ENCODE peak calls at places on chromosomes 7 and 10, in six cellular contexts. One of them, this sample, is unnamed.

GRCh38 chr7:134629445-134629844 is 17.2 kb upstream of the BPGM start:
- DNase-seq in stimulated activated CD4-positive, alpha-beta T cell treated with anti-CD3 and anti-CD28 coated beads, Interleukin-2, amount 100 ng/mL, for 48 hours: no peak
- DNase-seq in lower leg skin: no peak
- DNase-seq in neural crest cell: no peak
- DNase-seq in activated effector memory CD4-positive, alpha-beta T cell treated with anti-CD3 and anti-CD28 coated beads, Interleukin-2, amount 50 U/mL, for 16 hours: no peak
- DNase-seq in effector memory CD8-positive, alpha-beta T cell: no peak
- DNase-seq in this sample: no peak

GRCh38 chr7:48887500-48887899 is 36.8 kb upstream of the CDC14C start:
- DNase-seq in stimulated activated CD4-positive, alpha-beta T cell treated with anti-CD3 and anti-CD28 coated beads, Interleukin-2, amount 100 ng/mL, for 48 hours: no peak
- DNase-seq in lower leg skin: peak
- DNase-seq in neural crest cell: no peak
- DNase-seq in activated effector memory CD4-positive, alpha-beta T cell treated with anti-CD3 and anti-CD28 coated beads, Interleukin-2, amount 50 U/mL, for 16 hours: no peak
- DNase-seq in effector memory CD8-positive, alpha-beta T cell: no peak
- DNase-seq in this sample: no peak

GRCh38 chr10:95748349-95748748 is 7.6 kb upstream of the ENTPD1 start:
- DNase-seq in stimulated activated CD4-positive, alpha-beta T cell treated with anti-CD3 and anti-CD28 coated beads, Interleukin-2, amount 100 ng/mL, for 48 hours: no peak
- DNase-seq in lower leg skin: no peak
- DNase-seq in neural crest cell: no peak
- DNase-seq in activated effector memory CD4-positive, alpha-beta T cell treated with anti-CD3 and anti-CD28 coated beads, Interleukin-2, amount 50 U/mL, for 16 hours: no peak
- DNase-seq in effector memory CD8-positive, alpha-beta T cell: no peak
- DNase-seq in this sample: no peak

GRCh38 chr7:2116086-2116810 is 116.5 kb downstream of the MAD1L1 start:
- DNase-seq in stimulated activated CD4-positive, alpha-beta T cell treated with anti-CD3 and anti-CD28 coated beads, Interleukin-2, amount 100 ng/mL, for 48 hours: no peak
- DNase-seq in lower leg skin: no peak
- DNase-seq in neural crest cell: no peak
- DNase-seq in activated effector memory CD4-positive, alpha-beta T cell treated with anti-CD3 and anti-CD28 coated beads, Interleukin-2, amount 50 U/mL, for 16 hours: no peak
- DNase-seq in effector memory CD8-positive, alpha-beta T cell: no peak
- DNase-seq in this sample: no peak

GRCh38 chr7:31120800-31121513 is 68.8 kb downstream of the ADCYAP1R1 start:
- DNase-seq in stimulated activated CD4-positive, alpha-beta T cell treated with anti-CD3 and anti-CD28 coated beads, Interleukin-2, amount 100 ng/mL, for 48 hours: no peak
- DNase-seq in lower leg skin: no peak
- DNase-seq in neural crest cell: no peak
- DNase-seq in activated effector memory CD4-positive, alpha-beta T cell treated with anti-CD3 and anti-CD28 coated beads, Interleukin-2, amount 50 U/mL, for 16 hours: no peak
- DNase-seq in effector memory CD8-positive, alpha-beta T cell: no peak
- DNase-seq in this sample: no peak

GRCh38 chr7:151114151-151115090 is 28.1 kb downstream of the AGAP3 start:
- DNase-seq in stimulated activated CD4-positive, alpha-beta T cell treated with anti-CD3 and anti-CD28 coated beads, Interleukin-2, amount 100 ng/mL, for 48 hours: no peak
- DNase-seq in lower leg skin: no peak
- DNase-seq in neural crest cell: no peak
- DNase-seq in activated effector memory CD4-positive, alpha-beta T cell treated with anti-CD3 and anti-CD28 coated beads, Interleukin-2, amount 50 U/mL, for 16 hours: no peak
- DNase-seq in effector memory CD8-positive, alpha-beta T cell: no peak
- DNase-seq in this sample: no peak

GRCh38 chr7:83599131-83599530 is 49.8 kb downstream of the SEMA3E start:
- DNase-seq in stimulated activated CD4-positive, alpha-beta T cell treated with anti-CD3 and anti-CD28 coated beads, Interleukin-2, amount 100 ng/mL, for 48 hours: no peak
- DNase-seq in lower leg skin: no peak
- DNase-seq in neural crest cell: no peak
- DNase-seq in activated effector memory CD4-positive, alpha-beta T cell treated with anti-CD3 and anti-CD28 coated beads, Interleukin-2, amount 50 U/mL, for 16 hours: no peak
- DNase-seq in effector memory CD8-positive, alpha-beta T cell: no peak
- DNase-seq in this sample: no peak

GRCh38 chr10:92822964-92823363 is 25.4 kb upstream of the EXOC6 start:
- DNase-seq in stimulated activated CD4-positive, alpha-beta T cell treated with anti-CD3 and anti-CD28 coated beads, Interleukin-2, amount 100 ng/mL, for 48 hours: no peak
- DNase-seq in lower leg skin: no peak
- DNase-seq in neural crest cell: no peak
- DNase-seq in activated effector memory CD4-positive, alpha-beta T cell treated with anti-CD3 and anti-CD28 coated beads, Interleukin-2, amount 50 U/mL, for 16 hours: no peak
- DNase-seq in effector memory CD8-positive, alpha-beta T cell: no peak
- DNase-seq in this sample: no peak

GRCh38 chr7:27635728-27636127 is 27.0 kb downstream of the HIBADH start:
- DNase-seq in stimulated activated CD4-positive, alpha-beta T cell treated with anti-CD3 and anti-CD28 coated beads, Interleukin-2, amount 100 ng/mL, for 48 hours: no peak
- DNase-seq in lower leg skin: no peak
- DNase-seq in neural crest cell: no peak
- DNase-seq in activated effector memory CD4-positive, alpha-beta T cell treated with anti-CD3 and anti-CD28 coated beads, Interleukin-2, amount 50 U/mL, for 16 hours: no peak
- DNase-seq in effector memory CD8-positive, alpha-beta T cell: no peak
- DNase-seq in this sample: no peak

GRCh38 chr10:66148312-66148711 is 777.5 kb upstream of the LRRTM3 start:
- DNase-seq in stimulated activated CD4-positive, alpha-beta T cell treated with anti-CD3 and anti-CD28 coated beads, Interleukin-2, amount 100 ng/mL, for 48 hours: no peak
- DNase-seq in lower leg skin: no peak
- DNase-seq in neural crest cell: no peak
- DNase-seq in activated effector memory CD4-positive, alpha-beta T cell treated with anti-CD3 and anti-CD28 coated beads, Interleukin-2, amount 50 U/mL, for 16 hours: no peak
- DNase-seq in effector memory CD8-positive, alpha-beta T cell: no peak
- DNase-seq in this sample: no peak

GRCh38 chr7:95545007-95545615 is 51.2 kb downstream of the PDK4 start:
- DNase-seq in stimulated activated CD4-positive, alpha-beta T cell treated with anti-CD3 and anti-CD28 coated beads, Interleukin-2, amount 100 ng/mL, for 48 hours: no peak
- DNase-seq in lower leg skin: peak
- DNase-seq in neural crest cell: no peak
- DNase-seq in activated effector memory CD4-positive, alpha-beta T cell treated with anti-CD3 and anti-CD28 coated beads, Interleukin-2, amount 50 U/mL, for 16 hours: no peak
- DNase-seq in effector memory CD8-positive, alpha-beta T cell: no peak
- DNase-seq in this sample: no peak

GRCh38 chr7:151818674-151819519 is 58.0 kb downstream of the PRKAG2 start:
- DNase-seq in stimulated activated CD4-positive, alpha-beta T cell treated with anti-CD3 and anti-CD28 coated beads, Interleukin-2, amount 100 ng/mL, for 48 hours: no peak
- DNase-seq in lower leg skin: no peak
- DNase-seq in neural crest cell: no peak
- DNase-seq in activated effector memory CD4-positive, alpha-beta T cell treated with anti-CD3 and anti-CD28 coated beads, Interleukin-2, amount 50 U/mL, for 16 hours: no peak
- DNase-seq in effector memory CD8-positive, alpha-beta T cell: no peak
- DNase-seq in this sample: no peak

GRCh38 chr10:76509501-76509900 is 1078.1 kb downstream of the LRMDA start:
- DNase-seq in stimulated activated CD4-positive, alpha-beta T cell treated with anti-CD3 and anti-CD28 coated beads, Interleukin-2, amount 100 ng/mL, for 48 hours: no peak
- DNase-seq in lower leg skin: no peak
- DNase-seq in neural crest cell: no peak
- DNase-seq in activated effector memory CD4-positive, alpha-beta T cell treated with anti-CD3 and anti-CD28 coated beads, Interleukin-2, amount 50 U/mL, for 16 hours: no peak
- DNase-seq in effector memory CD8-positive, alpha-beta T cell: no peak
- DNase-seq in this sample: no peak

GRCh38 chr7:12089951-12090756 is 120.9 kb upstream of the TMEM106B start:
- DNase-seq in stimulated activated CD4-positive, alpha-beta T cell treated with anti-CD3 and anti-CD28 coated beads, Interleukin-2, amount 100 ng/mL, for 48 hours: no peak
- DNase-seq in lower leg skin: no peak
- DNase-seq in neural crest cell: no peak
- DNase-seq in activated effector memory CD4-positive, alpha-beta T cell treated with anti-CD3 and anti-CD28 coated beads, Interleukin-2, amount 50 U/mL, for 16 hours: no peak
- DNase-seq in effector memory CD8-positive, alpha-beta T cell: no peak
- DNase-seq in this sample: no peak

GRCh38 chr10:98170249-98171117 is 36.0 kb downstream of the R3HCC1L start:
- DNase-seq in stimulated activated CD4-positive, alpha-beta T cell treated with anti-CD3 and anti-CD28 coated beads, Interleukin-2, amount 100 ng/mL, for 48 hours: peak
- DNase-seq in lower leg skin: peak
- DNase-seq in neural crest cell: peak
- DNase-seq in activated effector memory CD4-positive, alpha-beta T cell treated with anti-CD3 and anti-CD28 coated beads, Interleukin-2, amount 50 U/mL, for 16 hours: no peak
- DNase-seq in effector memory CD8-positive, alpha-beta T cell: peak
- DNase-seq in this sample: peak

GRCh38 chr7:112692333-112692732 is 97.9 kb downstream of the TMEM168 start:
- DNase-seq in stimulated activated CD4-positive, alpha-beta T cell treated with anti-CD3 and anti-CD28 coated beads, Interleukin-2, amount 100 ng/mL, for 48 hours: no peak
- DNase-seq in lower leg skin: no peak
- DNase-seq in neural crest cell: no peak
- DNase-seq in activated effector memory CD4-positive, alpha-beta T cell treated with anti-CD3 and anti-CD28 coated beads, Interleukin-2, amount 50 U/mL, for 16 hours: no peak
- DNase-seq in effector memory CD8-positive, alpha-beta T cell: no peak
- DNase-seq in this sample: no peak

GRCh38 chr7:35253680-35254495 is at the start of gene TBX20:
- DNase-seq in stimulated activated CD4-positive, alpha-beta T cell treated with anti-CD3 and anti-CD28 coated beads, Interleukin-2, amount 100 ng/mL, for 48 hours: no peak
- DNase-seq in lower leg skin: no peak
- DNase-seq in neural crest cell: peak
- DNase-seq in activated effector memory CD4-positive, alpha-beta T cell treated with anti-CD3 and anti-CD28 coated beads, Interleukin-2, amount 50 U/mL, for 16 hours: peak
- DNase-seq in effector memory CD8-positive, alpha-beta T cell: no peak
- DNase-seq in this sample: no peak

GRCh38 chr10:86068532-86069337 is 297.9 kb downstream of the GRID1 start:
- DNase-seq in stimulated activated CD4-positive, alpha-beta T cell treated with anti-CD3 and anti-CD28 coated beads, Interleukin-2, amount 100 ng/mL, for 48 hours: no peak
- DNase-seq in lower leg skin: no peak
- DNase-seq in neural crest cell: no peak
- DNase-seq in activated effector memory CD4-positive, alpha-beta T cell treated with anti-CD3 and anti-CD28 coated beads, Interleukin-2, amount 50 U/mL, for 16 hours: peak
- DNase-seq in effector memory CD8-positive, alpha-beta T cell: no peak
- DNase-seq in this sample: no peak

GRCh38 chr7:8418627-8419245 is 14.7 kb upstream of the NXPH1 start:
- DNase-seq in stimulated activated CD4-positive, alpha-beta T cell treated with anti-CD3 and anti-CD28 coated beads, Interleukin-2, amount 100 ng/mL, for 48 hours: peak
- DNase-seq in lower leg skin: peak
- DNase-seq in neural crest cell: peak
- DNase-seq in activated effector memory CD4-positive, alpha-beta T cell treated with anti-CD3 and anti-CD28 coated beads, Interleukin-2, amount 50 U/mL, for 16 hours: peak
- DNase-seq in effector memory CD8-positive, alpha-beta T cell: peak
- DNase-seq in this sample: no peak

GRCh38 chr10:118624747-118625146 is 29.3 kb upstream of the PRLHR start:
- DNase-seq in stimulated activated CD4-positive, alpha-beta T cell treated with anti-CD3 and anti-CD28 coated beads, Interleukin-2, amount 100 ng/mL, for 48 hours: no peak
- DNase-seq in lower leg skin: no peak
- DNase-seq in neural crest cell: no peak
- DNase-seq in activated effector memory CD4-positive, alpha-beta T cell treated with anti-CD3 and anti-CD28 coated beads, Interleukin-2, amount 50 U/mL, for 16 hours: no peak
- DNase-seq in effector memory CD8-positive, alpha-beta T cell: no peak
- DNase-seq in this sample: no peak

GRCh38 chr7:1144269-1144771 is 15.7 kb downstream of the ZFAND2A start:
- DNase-seq in stimulated activated CD4-positive, alpha-beta T cell treated with anti-CD3 and anti-CD28 coated beads, Interleukin-2, amount 100 ng/mL, for 48 hours: no peak
- DNase-seq in lower leg skin: no peak
- DNase-seq in neural crest cell: no peak
- DNase-seq in activated effector memory CD4-positive, alpha-beta T cell treated with anti-CD3 and anti-CD28 coated beads, Interleukin-2, amount 50 U/mL, for 16 hours: no peak
- DNase-seq in effector memory CD8-positive, alpha-beta T cell: no peak
- DNase-seq in this sample: peak

GRCh38 chr7:102883098-102883860 is 29.5 kb upstream of the LRRC17 start:
- DNase-seq in stimulated activated CD4-positive, alpha-beta T cell treated with anti-CD3 and anti-CD28 coated beads, Interleukin-2, amount 100 ng/mL, for 48 hours: no peak
- DNase-seq in lower leg skin: no peak
- DNase-seq in neural crest cell: no peak
- DNase-seq in activated effector memory CD4-positive, alpha-beta T cell treated with anti-CD3 and anti-CD28 coated beads, Interleukin-2, amount 50 U/mL, for 16 hours: no peak
- DNase-seq in effector memory CD8-positive, alpha-beta T cell: no peak
- DNase-seq in this sample: no peak

GRCh38 chr7:42692609-42693008 is 219.3 kb downstream of the C7orf25 start:
- DNase-seq in stimulated activated CD4-positive, alpha-beta T cell treated with anti-CD3 and anti-CD28 coated beads, Interleukin-2, amount 100 ng/mL, for 48 hours: no peak
- DNase-seq in lower leg skin: no peak
- DNase-seq in neural crest cell: no peak
- DNase-seq in activated effector memory CD4-positive, alpha-beta T cell treated with anti-CD3 and anti-CD28 coated beads, Interleukin-2, amount 50 U/mL, for 16 hours: no peak
- DNase-seq in effector memory CD8-positive, alpha-beta T cell: no peak
- DNase-seq in this sample: no peak

GRCh38 chr10:79488303-79488702 is 24.0 kb upstream of the EIF5AL1 start:
- DNase-seq in stimulated activated CD4-positive, alpha-beta T cell treated with anti-CD3 and anti-CD28 coated beads, Interleukin-2, amount 100 ng/mL, for 48 hours: no peak
- DNase-seq in lower leg skin: peak
- DNase-seq in neural crest cell: no peak
- DNase-seq in activated effector memory CD4-positive, alpha-beta T cell treated with anti-CD3 and anti-CD28 coated beads, Interleukin-2, amount 50 U/mL, for 16 hours: no peak
- DNase-seq in effector memory CD8-positive, alpha-beta T cell: no peak
- DNase-seq in this sample: no peak

GRCh38 chr7:36165059-36165458 is 12.0 kb downstream of the EEPD1 start:
- DNase-seq in stimulated activated CD4-positive, alpha-beta T cell treated with anti-CD3 and anti-CD28 coated beads, Interleukin-2, amount 100 ng/mL, for 48 hours: no peak
- DNase-seq in lower leg skin: no peak
- DNase-seq in neural crest cell: no peak
- DNase-seq in activated effector memory CD4-positive, alpha-beta T cell treated with anti-CD3 and anti-CD28 coated beads, Interleukin-2, amount 50 U/mL, for 16 hours: no peak
- DNase-seq in effector memory CD8-positive, alpha-beta T cell: no peak
- DNase-seq in this sample: no peak

GRCh38 chr7:156547884-156548561 is 92.6 kb upstream of the RNF32 start:
- DNase-seq in stimulated activated CD4-positive, alpha-beta T cell treated with anti-CD3 and anti-CD28 coated beads, Interleukin-2, amount 100 ng/mL, for 48 hours: no peak
- DNase-seq in lower leg skin: no peak
- DNase-seq in neural crest cell: no peak
- DNase-seq in activated effector memory CD4-positive, alpha-beta T cell treated with anti-CD3 and anti-CD28 coated beads, Interleukin-2, amount 50 U/mL, for 16 hours: no peak
- DNase-seq in effector memory CD8-positive, alpha-beta T cell: no peak
- DNase-seq in this sample: no peak

GRCh38 chr10:124653811-124654651 is 90.1 kb downstream of the FAM53B start:
- DNase-seq in stimulated activated CD4-positive, alpha-beta T cell treated with anti-CD3 and anti-CD28 coated beads, Interleukin-2, amount 100 ng/mL, for 48 hours: no peak
- DNase-seq in lower leg skin: no peak
- DNase-seq in neural crest cell: no peak
- DNase-seq in activated effector memory CD4-positive, alpha-beta T cell treated with anti-CD3 and anti-CD28 coated beads, Interleukin-2, amount 50 U/mL, for 16 hours: no peak
- DNase-seq in effector memory CD8-positive, alpha-beta T cell: no peak
- DNase-seq in this sample: peak

GRCh38 chr10:70510904-70511303 is 32.3 kb downstream of the PALD1 start:
- DNase-seq in stimulated activated CD4-positive, alpha-beta T cell treated with anti-CD3 and anti-CD28 coated beads, Interleukin-2, amount 100 ng/mL, for 48 hours: no peak
- DNase-seq in lower leg skin: no peak
- DNase-seq in neural crest cell: no peak
- DNase-seq in activated effector memory CD4-positive, alpha-beta T cell treated with anti-CD3 and anti-CD28 coated beads, Interleukin-2, amount 50 U/mL, for 16 hours: no peak
- DNase-seq in effector memory CD8-positive, alpha-beta T cell: no peak
- DNase-seq in this sample: no peak

GRCh38 chr7:132380065-132380464 is 196.2 kb downstream of the PLXNA4 start:
- DNase-seq in stimulated activated CD4-positive, alpha-beta T cell treated with anti-CD3 and anti-CD28 coated beads, Interleukin-2, amount 100 ng/mL, for 48 hours: no peak
- DNase-seq in lower leg skin: peak
- DNase-seq in neural crest cell: no peak
- DNase-seq in activated effector memory CD4-positive, alpha-beta T cell treated with anti-CD3 and anti-CD28 coated beads, Interleukin-2, amount 50 U/mL, for 16 hours: no peak
- DNase-seq in effector memory CD8-positive, alpha-beta T cell: no peak
- DNase-seq in this sample: no peak

GRCh38 chr10:97321807-97322195 is 2.7 kb downstream of the FRAT1 start:
- DNase-seq in stimulated activated CD4-positive, alpha-beta T cell treated with anti-CD3 and anti-CD28 coated beads, Interleukin-2, amount 100 ng/mL, for 48 hours: no peak
- DNase-seq in lower leg skin: no peak
- DNase-seq in neural crest cell: no peak
- DNase-seq in activated effector memory CD4-positive, alpha-beta T cell treated with anti-CD3 and anti-CD28 coated beads, Interleukin-2, amount 50 U/mL, for 16 hours: no peak
- DNase-seq in effector memory CD8-positive, alpha-beta T cell: no peak
- DNase-seq in this sample: no peak

GRCh38 chr10:69571618-69572158 is 1.5 kb downstream of the NEUROG3 start:
- DNase-seq in stimulated activated CD4-positive, alpha-beta T cell treated with anti-CD3 and anti-CD28 coated beads, Interleukin-2, amount 100 ng/mL, for 48 hours: no peak
- DNase-seq in lower leg skin: no peak
- DNase-seq in neural crest cell: no peak
- DNase-seq in activated effector memory CD4-positive, alpha-beta T cell treated with anti-CD3 and anti-CD28 coated beads, Interleukin-2, amount 50 U/mL, for 16 hours: no peak
- DNase-seq in effector memory CD8-positive, alpha-beta T cell: no peak
- DNase-seq in this sample: no peak

GRCh38 chr7:114919587-114919986 is 2.3 kb upstream of the MDFIC start:
- DNase-seq in stimulated activated CD4-positive, alpha-beta T cell treated with anti-CD3 and anti-CD28 coated beads, Interleukin-2, amount 100 ng/mL, for 48 hours: no peak
- DNase-seq in lower leg skin: no peak
- DNase-seq in neural crest cell: no peak
- DNase-seq in activated effector memory CD4-positive, alpha-beta T cell treated with anti-CD3 and anti-CD28 coated beads, Interleukin-2, amount 50 U/mL, for 16 hours: no peak
- DNase-seq in effector memory CD8-positive, alpha-beta T cell: no peak
- DNase-seq in this sample: no peak

GRCh38 chr7:108166687-108167086 is 36.5 kb upstream of the LAMB4 start:
- DNase-seq in stimulated activated CD4-positive, alpha-beta T cell treated with anti-CD3 and anti-CD28 coated beads, Interleukin-2, amount 100 ng/mL, for 48 hours: no peak
- DNase-seq in lower leg skin: no peak
- DNase-seq in neural crest cell: no peak
- DNase-seq in activated effector memory CD4-positive, alpha-beta T cell treated with anti-CD3 and anti-CD28 coated beads, Interleukin-2, amount 50 U/mL, for 16 hours: no peak
- DNase-seq in effector memory CD8-positive, alpha-beta T cell: no peak
- DNase-seq in this sample: no peak

GRCh38 chr7:460374-461117 is 59.1 kb downstream of the PDGFA start:
- DNase-seq in stimulated activated CD4-positive, alpha-beta T cell treated with anti-CD3 and anti-CD28 coated beads, Interleukin-2, amount 100 ng/mL, for 48 hours: no peak
- DNase-seq in lower leg skin: no peak
- DNase-seq in neural crest cell: no peak
- DNase-seq in activated effector memory CD4-positive, alpha-beta T cell treated with anti-CD3 and anti-CD28 coated beads, Interleukin-2, amount 50 U/mL, for 16 hours: no peak
- DNase-seq in effector memory CD8-positive, alpha-beta T cell: no peak
- DNase-seq in this sample: no peak

GRCh38 chr7:33868151-33868550 is 37.2 kb upstream of the BMPER start:
- DNase-seq in stimulated activated CD4-positive, alpha-beta T cell treated with anti-CD3 and anti-CD28 coated beads, Interleukin-2, amount 100 ng/mL, for 48 hours: no peak
- DNase-seq in lower leg skin: no peak
- DNase-seq in neural crest cell: no peak
- DNase-seq in activated effector memory CD4-positive, alpha-beta T cell treated with anti-CD3 and anti-CD28 coated beads, Interleukin-2, amount 50 U/mL, for 16 hours: no peak
- DNase-seq in effector memory CD8-positive, alpha-beta T cell: no peak
- DNase-seq in this sample: no peak

This sample was measured in cerebellar nuclear complex.